ENCODE peak calls at places on chromosomes 4 and X, in five cellular contexts. One of them, this sample, is unnamed.

GRCh38 chr4:89438102-89438831 is 130.7 kb upstream of the GPRIN3 start:
- DNase-seq in RWPE1: peak; percentile 52
- DNase-seq in PC-9: peak; percentile 10
- DNase-seq in lower lobe of right lung: peak; percentile 36
- DNase-seq in GM20000: peak; percentile 30
- DNase-seq in this sample: peak; percentile 43

GRCh38 chr4:2417196-2417764 is 1.2 kb downstream of the ZFYVE28 start:
- DNase-seq in lower lobe of right lung: peak; percentile 47
- DNase-seq in PC-9: no peak
- DNase-seq in GM20000: peak; percentile 27
- DNase-seq in RWPE1: no peak
- DNase-seq in this sample: no peak

GRCh38 chr4:156673483-156673882 is 298.1 kb downstream of the PDGFC start:
- DNase-seq in GM20000: no peak
- DNase-seq in lower lobe of right lung: no peak
- DNase-seq in PC-9: no peak
- DNase-seq in RWPE1: no peak
- DNase-seq in this sample: no peak

GRCh38 chrX:29922607-29923006 is 292.8 kb upstream of the MAGEB2 start:
- DNase-seq in GM20000: no peak
- DNase-seq in PC-9: no peak
- DNase-seq in lower lobe of right lung: no peak
- DNase-seq in RWPE1: no peak
- DNase-seq in this sample: no peak

GRCh38 chr4:86108152-86108551 is 251.7 kb downstream of the MAPK10 start:
- DNase-seq in RWPE1: no peak
- DNase-seq in PC-9: no peak
- DNase-seq in GM20000: no peak
- DNase-seq in lower lobe of right lung: no peak
- DNase-seq in this sample: no peak

GRCh38 chr4:5266991-5267390 is 215.7 kb downstream of the STK32B start:
- DNase-seq in lower lobe of right lung: no peak
- DNase-seq in GM20000: no peak
- DNase-seq in RWPE1: no peak
- DNase-seq in PC-9: no peak
- DNase-seq in this sample: no peak

GRCh38 chr4:85740431-85740861 is 265.5 kb downstream of the ARHGAP24 start:
- DNase-seq in lower lobe of right lung: no peak
- DNase-seq in RWPE1: no peak
- DNase-seq in GM20000: no peak
- DNase-seq in PC-9: no peak
- DNase-seq in this sample: no peak

GRCh38 chr4:169404959-169405358 is 134.2 kb upstream of the SH3RF1 start:
- DNase-seq in PC-9: no peak
- DNase-seq in lower lobe of right lung: no peak
- DNase-seq in GM20000: no peak
- DNase-seq in RWPE1: no peak
- DNase-seq in this sample: no peak

GRCh38 chr4:151692821-151693504 is 67.8 kb downstream of the GATB start:
- DNase-seq in RWPE1: no peak
- DNase-seq in lower lobe of right lung: no peak
- DNase-seq in GM20000: no peak
- DNase-seq in PC-9: no peak
- DNase-seq in this sample: no peak

GRCh38 chrX:72349190-72349589 is 43.5 kb upstream of the CITED1 start:
- DNase-seq in GM20000: peak; percentile 19
- DNase-seq in lower lobe of right lung: no peak
- DNase-seq in RWPE1: no peak
- DNase-seq in PC-9: no peak
- DNase-seq in this sample: peak; percentile 34

GRCh38 chr4:110364911-110365520 is 110.9 kb upstream of the ENPEP start:
- DNase-seq in PC-9: no peak
- DNase-seq in RWPE1: no peak
- DNase-seq in lower lobe of right lung: no peak
- DNase-seq in GM20000: no peak
- DNase-seq in this sample: no peak

GRCh38 chr4:139214039-139214534 is 37.1 kb upstream of the ELF2 start:
- DNase-seq in GM20000: peak; percentile 75
- DNase-seq in RWPE1: no peak
- DNase-seq in PC-9: no peak
- DNase-seq in lower lobe of right lung: no peak
- DNase-seq in this sample: peak; percentile 75

GRCh38 chr4:176964116-176964691 is 171.5 kb upstream of the VEGFC start:
- DNase-seq in GM20000: no peak
- DNase-seq in PC-9: no peak
- DNase-seq in lower lobe of right lung: no peak
- DNase-seq in RWPE1: no peak
- DNase-seq in this sample: no peak

GRCh38 chr4:109588176-109588575 is 28.1 kb downstream of the MCUB start:
- DNase-seq in RWPE1: peak; percentile 10
- DNase-seq in GM20000: peak; percentile 52
- DNase-seq in lower lobe of right lung: no peak
- DNase-seq in PC-9: no peak
- DNase-seq in this sample: peak; percentile 61

GRCh38 chr4:149951501-149951900 is 126.7 kb upstream of the DCLK2 start:
- DNase-seq in lower lobe of right lung: no peak
- DNase-seq in RWPE1: no peak
- DNase-seq in GM20000: no peak
- DNase-seq in PC-9: no peak
- DNase-seq in this sample: no peak

GRCh38 chr4:77037736-77038135 is 38.1 kb downstream of the CCNI start:
- DNase-seq in lower lobe of right lung: no peak
- DNase-seq in RWPE1: no peak
- DNase-seq in PC-9: no peak
- DNase-seq in GM20000: no peak
- DNase-seq in this sample: no peak

GRCh38 chr4:153729901-153730300 is 29.9 kb downstream of the RNF175 start:
- DNase-seq in PC-9: no peak
- DNase-seq in RWPE1: no peak
- DNase-seq in GM20000: no peak
- DNase-seq in lower lobe of right lung: no peak
- DNase-seq in this sample: no peak

GRCh38 chr4:99852199-99852718 is 35.6 kb downstream of the DAPP1 start:
- DNase-seq in RWPE1: no peak
- DNase-seq in PC-9: no peak
- DNase-seq in lower lobe of right lung: no peak
- DNase-seq in GM20000: peak; percentile 15
- DNase-seq in this sample: no peak

GRCh38 chrX:345020-345925 is 26.7 kb upstream of the GTPBP6 start:
- DNase-seq in lower lobe of right lung: peak; percentile 32
- DNase-seq in PC-9: no peak
- DNase-seq in RWPE1: no peak
- DNase-seq in GM20000: no peak
- DNase-seq in this sample: no peak

GRCh38 chr4:166174717-166175510 is 301.9 kb downstream of the TLL1 start:
- DNase-seq in GM20000: no peak
- DNase-seq in RWPE1: no peak
- DNase-seq in PC-9: no peak
- DNase-seq in lower lobe of right lung: no peak
- DNase-seq in this sample: no peak

GRCh38 chr4:6576512-6576911 is 1.5 kb downstream of the MAN2B2 start:
- DNase-seq in lower lobe of right lung: no peak
- DNase-seq in RWPE1: no peak
- DNase-seq in PC-9: peak; percentile 87
- DNase-seq in GM20000: no peak
- DNase-seq in this sample: no peak

GRCh38 chr4:94642561-94642866 is 115.2 kb upstream of the BMPR1B start:
- DNase-seq in lower lobe of right lung: no peak
- DNase-seq in GM20000: no peak
- DNase-seq in PC-9: no peak
- DNase-seq in RWPE1: no peak
- DNase-seq in this sample: no peak

GRCh38 chr4:41873380-41874295 is 61.6 kb upstream of the TMEM33 start:
- DNase-seq in RWPE1: no peak
- DNase-seq in lower lobe of right lung: no peak
- DNase-seq in GM20000: no peak
- DNase-seq in PC-9: no peak
- DNase-seq in this sample: no peak

GRCh38 chr4:148998719-148999118 is 556.5 kb upstream of the NR3C2 start:
- DNase-seq in GM20000: no peak
- DNase-seq in RWPE1: no peak
- DNase-seq in lower lobe of right lung: no peak
- DNase-seq in PC-9: no peak
- DNase-seq in this sample: no peak

GRCh38 chr4:7964459-7964858 is 24.8 kb upstream of the AFAP1 start:
- DNase-seq in PC-9: no peak
- DNase-seq in GM20000: no peak
- DNase-seq in RWPE1: no peak
- DNase-seq in lower lobe of right lung: no peak
- DNase-seq in this sample: peak; percentile 69
- TF ChIP-seq CTCF in PC-9: no peak
- TF ChIP-seq CTCF in GM20000: no peak
- TF ChIP-seq CTCF in RWPE1: no peak
- TF ChIP-seq CTCF in lower lobe of right lung: no peak
- TF ChIP-seq CTCF in this sample: no peak

GRCh38 chrX:48761674-48762471 is at the start of gene GLOD5:
- DNase-seq in PC-9: peak; percentile 74
- DNase-seq in RWPE1: peak; percentile 51
- DNase-seq in GM20000: no peak
- DNase-seq in lower lobe of right lung: peak; percentile 72
- DNase-seq in this sample: no peak
- TF ChIP-seq CTCF in PC-9: peak; percentile 53
- TF ChIP-seq CTCF in RWPE1: peak; percentile 7
- TF ChIP-seq CTCF in GM20000: no peak
- TF ChIP-seq CTCF in lower lobe of right lung: no peak
- TF ChIP-seq CTCF in this sample: no peak

GRCh38 chrX:13764765-13765164 is 30.2 kb downstream of the OFD1 start:
- DNase-seq in RWPE1: no peak
- DNase-seq in lower lobe of right lung: no peak
- DNase-seq in PC-9: no peak
- DNase-seq in GM20000: no peak
- DNase-seq in this sample: no peak
- TF ChIP-seq CTCF in RWPE1: no peak
- TF ChIP-seq CTCF in lower lobe of right lung: peak; percentile 16
- TF ChIP-seq CTCF in PC-9: no peak
- TF ChIP-seq CTCF in GM20000: no peak
- TF ChIP-seq CTCF in this sample: no peak

GRCh38 chr4:74364649-74365491 is at the start of gene EREG:
- DNase-seq in GM20000: peak; percentile 28
- DNase-seq in lower lobe of right lung: peak; percentile 63
- DNase-seq in PC-9: no peak
- DNase-seq in RWPE1: peak; percentile 52
- DNase-seq in this sample: peak; percentile 40
- TF ChIP-seq CTCF in GM20000: no peak
- TF ChIP-seq CTCF in lower lobe of right lung: no peak
- TF ChIP-seq CTCF in PC-9: no peak
- TF ChIP-seq CTCF in RWPE1: no peak
- TF ChIP-seq CTCF in this sample: no peak